ENCODE peak calls at places on chromosomes 2 and 18, in ten cellular contexts. B is hepatocyte; Z is endodermal cell; I is NCI-H1105; V is activated T-cell treated with anti-CD3 and anti-CD28 coated beads, Interleukin-2, amount 50 U/mL, for 48 hours; R is NCI-H774; U is activated CD8-positive, alpha-beta T cell treated with anti-CD3 and anti-CD28 coated beads, Interleukin-2, amount 10 ng/mL, durations not matched to agents 7 days and 5 days; J is KBM-7; F is T-helper 2 cell; Y is HEK293T. K is an unnamed sample.

GRCh38 chr2:216236486-216236885 is 127.3 kb downstream of the XRCC5 start:
- DNase-seq in R (no peak), F (no peak), V (no peak), B (no peak), Z (no peak), Y (no peak), U (peak), I (no peak), J (no peak), K (no peak)

GRCh38 chr18:45839415-45840395 is 14.2 kb downstream of the SIGLEC15 start:
- DNase-seq in J (peak), V (no peak), Z (peak), U (peak), Y (peak), F (no peak), B (peak), I (peak), R (no peak), K (peak)

GRCh38 chr2:181250691-181251090 is 206.5 kb upstream of the ITGA4 start:
- DNase-seq in J (no peak), Y (no peak), R (no peak), B (no peak), F (no peak), U (no peak), V (no peak), I (no peak), Z (no peak), K (peak)

GRCh38 chr2:157194097-157194688 is 63.3 kb upstream of the GALNT5 start:
- DNase-seq in U (peak), B (peak), J (peak), F (no peak), I (peak), R (peak), Y (peak), Z (no peak), V (no peak), K (peak)

GRCh38 chr2:44801676-44802408 is 139.7 kb upstream of the SIX3 start:
- DNase-seq in V (no peak), U (no peak), I (no peak), Z (peak), R (no peak), B (no peak), Y (no peak), F (no peak), J (no peak), K (peak)

GRCh38 chr2:43051316-43051715 is 175.1 kb downstream of the ZFP36L2 start:
- DNase-seq in J (no peak), U (peak), R (no peak), V (peak), B (no peak), Y (no peak), Z (no peak), I (no peak), F (no peak), K (peak)

GRCh38 chr18:35703043-35703688 is 121.6 kb downstream of the GALNT1 start:
- DNase-seq in I (no peak), Y (no peak), U (no peak), F (no peak), R (peak), B (no peak), Z (no peak), J (no peak), V (no peak), K (peak)

GRCh38 chr2:127361929-127362328 is 25.8 kb downstream of the MAP3K2 start:
- DNase-seq in J (no peak), I (no peak), Z (no peak), F (no peak), Y (no peak), R (no peak), U (no peak), V (no peak), B (no peak), K (no peak)

GRCh38 chr2:224638338-224638823 is 53.2 kb upstream of the CUL3 start:
- DNase-seq in R (peak), U (no peak), V (peak), J (peak), Z (no peak), I (no peak), Y (no peak), F (no peak), B (no peak), K (no peak)

GRCh38 chr2:162506706-162507105 is 162.8 kb downstream of the GCA start:
- DNase-seq in I (no peak), B (no peak), U (no peak), F (no peak), V (no peak), R (no peak), J (no peak), Z (no peak), Y (no peak), K (no peak)

GRCh38 chr18:3411854-3412268 is 38.1 kb upstream of the TGIF1 start:
- DNase-seq in F (no peak), I (no peak), V (peak), R (no peak), B (no peak), Z (peak), J (no peak), Y (no peak), U (peak), K (no peak)

GRCh38 chr2:204453730-204454167 is 91.5 kb upstream of the PARD3B start:
- DNase-seq in Y (peak), J (no peak), I (no peak), B (peak), U (no peak), V (no peak), F (no peak), R (peak), Z (peak), K (peak)

GRCh38 chr2:777051-777450 is 99.8 kb upstream of the TMEM18 start:
- DNase-seq in Z (no peak), Y (no peak), F (no peak), B (no peak), V (no peak), U (no peak), J (no peak), I (no peak), R (no peak), K (no peak)

GRCh38 chr2:19488009-19488691 is 129.7 kb upstream of the OSR1 start:
- DNase-seq in J (no peak), R (no peak), B (no peak), V (no peak), I (no peak), Y (no peak), F (no peak), U (peak), Z (no peak), K (peak)

GRCh38 chr2:142217804-142218203 is 87.0 kb upstream of the LRP1B start:
- DNase-seq in Y (no peak), J (no peak), Z (no peak), I (no peak), F (no peak), R (no peak), B (no peak), U (no peak), V (no peak), K (peak)

GRCh38 chr2:48415765-48416515 is 114.0 kb upstream of the STON1 start:
- DNase-seq in J (no peak), I (no peak), R (no peak), B (peak), U (no peak), Z (peak), V (no peak), Y (no peak), F (no peak), K (peak)

GRCh38 chr18:49183921-49184320 is 233.2 kb upstream of the SMAD7 start:
- DNase-seq in Y (no peak), J (no peak), U (no peak), R (no peak), I (no peak), V (no peak), B (no peak), F (no peak), Z (no peak), K (peak)

GRCh38 chr2:47373747-47374146 is 29.2 kb upstream of the MSH2 start:
- DNase-seq in U (no peak), J (no peak), B (peak), F (no peak), R (no peak), Z (peak), Y (peak), I (no peak), V (no peak), K (no peak)

GRCh38 chr18:77635858-77636257 is 386.2 kb downstream of the GALR1 start:
- DNase-seq in F (no peak), U (no peak), V (no peak), I (no peak), Y (no peak), Z (no peak), J (no peak), B (no peak), R (no peak), K (no peak)

GRCh38 chr2:100819365-100820345 is at the start of gene NPAS2:
- DNase-seq in J (peak), I (no peak), V (peak), Y (peak), U (peak), B (peak), F (no peak), R (no peak), Z (peak), K (peak)

GRCh38 chr18:23386317-23386716 is 66.8 kb upstream of the RIOK3 start:
- DNase-seq in Z (no peak), B (no peak), F (no peak), V (no peak), Y (no peak), R (no peak), U (no peak), I (no peak), J (no peak), K (no peak)

GRCh38 chr2:214034417-214034816 is 376.4 kb upstream of the VWC2L start:
- DNase-seq in V (no peak), R (no peak), Y (no peak), Z (peak), I (no peak), J (no peak), B (no peak), F (no peak), U (no peak), K (no peak)

GRCh38 chr18:12287684-12288405 is 20.2 kb upstream of the TUBB6 start:
- DNase-seq in Y (no peak), I (no peak), U (no peak), R (no peak), J (no peak), F (no peak), B (peak), V (no peak), Z (peak), K (peak)

GRCh38 chr2:144414324-144414845 is 105.5 kb downstream of the ZEB2 start:
- DNase-seq in J (peak), Y (no peak), I (no peak), V (peak), B (peak), F (no peak), Z (no peak), R (no peak), U (no peak), K (peak)

GRCh38 chr2:26562811-26563645 is 78.1 kb downstream of the CIB4 start:
- DNase-seq in Y (no peak), J (peak), F (no peak), B (no peak), V (no peak), U (no peak), R (peak), I (peak), Z (peak), K (no peak)

GRCh38 chr2:24825883-24826800 is 32.9 kb downstream of the CENPO start:
- DNase-seq in I (no peak), B (no peak), R (no peak), Y (no peak), V (peak), Z (peak), U (no peak), F (no peak), J (no peak), K (peak)

GRCh38 chr18:2970344-2970743 is 42.6 kb downstream of the LPIN2 start:
- DNase-seq in R (no peak), Y (no peak), I (no peak), U (no peak), Z (no peak), J (no peak), B (no peak), V (no peak), F (no peak), K (no peak)

GRCh38 chr2:25558262-25558661 is 115.1 kb downstream of the DTNB start:
- DNase-seq in Y (no peak), V (peak), F (no peak), U (peak), J (peak), B (no peak), Z (no peak), I (no peak), R (no peak), K (peak)